ENCODE peak calls at places on chromosomes 7 and 10, in six cellular contexts. D is left cardiac atrium; H is AG04450; F is EH; M is WTC11; X is stimulated activated CD4-positive, alpha-beta T cell treated with anti-CD3 and anti-CD28 coated beads, Interleukin-2, amount 100 ng/mL, for 48 hours. N is an unnamed sample.

GRCh38 chr7:87110778-87111177 is 41.5 kb upstream of the DMTF1 start:
- DNase-seq in D (no peak), H (no peak), F (peak), M (no peak), X (no peak), N (no peak)

GRCh38 chr10:5013385-5013784 is 9.7 kb upstream of the AKR1C2 start:
- DNase-seq in D (no peak), H (no peak), F (no peak), M (no peak), X (no peak), N (no peak)

GRCh38 chr7:43905954-43906326 is 456 bp downstream of the URGCP start:
- DNase-seq in D (peak), H (no peak), F (peak), M (peak), X (no peak), N (no peak)

GRCh38 chr10:89201345-89202032 is 5.6 kb downstream of the CH25H start:
- DNase-seq in D (no peak), H (no peak), F (peak), M (no peak), X (no peak), N (no peak)

GRCh38 chr7:84538268-84538667 is 343.7 kb upstream of the SEMA3A start:
- DNase-seq in D (no peak), H (no peak), F (no peak), M (no peak), X (no peak), N (no peak)

GRCh38 chr10:123109466-123109865 is 26.3 kb upstream of the HMX3 start:
- DNase-seq in D (no peak), H (no peak), F (no peak), M (no peak), X (no peak), N (no peak)

GRCh38 chr7:110386914-110387313 is 704.0 kb upstream of the LRRN3 start:
- DNase-seq in D (no peak), H (peak), F (peak), M (no peak), X (no peak), N (peak)

GRCh38 chr7:149770728-149771127 is 2.7 kb downstream of the ZNF467 start:
- DNase-seq in D (no peak), H (no peak), F (no peak), M (no peak), X (no peak), N (no peak)

GRCh38 chr7:42445691-42446090 is 208.7 kb upstream of the GLI3 start:
- DNase-seq in D (no peak), H (no peak), F (no peak), M (no peak), X (no peak), N (no peak)

GRCh38 chr7:157640144-157640543 is 303.3 kb downstream of the DNAJB6 start:
- DNase-seq in D (no peak), H (no peak), F (no peak), M (no peak), X (no peak), N (no peak)

GRCh38 chr7:127859330-127859729 is 171.9 kb downstream of the LRRC4 start:
- DNase-seq in D (no peak), H (no peak), F (no peak), M (no peak), X (no peak), N (no peak)

GRCh38 chr10:668786-669485 is 20.5 kb downstream of the DIP2C start:
- DNase-seq in D (no peak), H (no peak), F (no peak), M (no peak), X (no peak), N (no peak)

GRCh38 chr7:101402081-101402779 is 39.6 kb downstream of the COL26A1 start:
- DNase-seq in D (no peak), H (no peak), F (peak), M (peak), X (no peak), N (peak)

GRCh38 chr7:49014870-49015269 is 90.5 kb downstream of the CDC14C start:
- DNase-seq in D (no peak), H (no peak), F (no peak), M (no peak), X (no peak), N (no peak)

GRCh38 chr10:119028900-119029612 is 458 bp upstream of the NANOS1 start:
- DNase-seq in D (peak), H (peak), F (peak), M (peak), X (peak), N (no peak)

GRCh38 chr7:139679731-139680594 is 97.8 kb downstream of the HIPK2 start:
- DNase-seq in D (peak), H (no peak), F (peak), M (no peak), X (no peak), N (no peak)

GRCh38 chr10:28087675-28088351 is 88.9 kb upstream of the ODAD2 start:
- DNase-seq in D (no peak), H (peak), F (peak), M (no peak), X (no peak), N (peak)

GRCh38 chr7:131921016-131921415 is 364.6 kb upstream of the PODXL start:
- DNase-seq in D (no peak), H (no peak), F (peak), M (no peak), X (no peak), N (no peak)

GRCh38 chr7:107948645-107949442 is 54.1 kb downstream of the LAMB1 start:
- DNase-seq in D (no peak), H (peak), F (peak), M (no peak), X (no peak), N (no peak)

GRCh38 chr7:118060692-118061091 is 123.3 kb upstream of the LSM8 start:
- DNase-seq in D (no peak), H (no peak), F (no peak), M (no peak), X (no peak), N (no peak)

GRCh38 chr7:141700848-141701371 is 1.1 kb downstream of the DENND11 start:
- DNase-seq in D (no peak), H (no peak), F (peak), M (peak), X (no peak), N (no peak)

GRCh38 chr10:113381906-113382562 is 170.8 kb upstream of the HABP2 start:
- DNase-seq in D (no peak), H (no peak), F (peak), M (no peak), X (no peak), N (no peak)

GRCh38 chr7:148242271-148242801 is 348.2 kb upstream of the C7orf33 start:
- DNase-seq in D (no peak), H (no peak), F (peak), M (peak), X (no peak), N (no peak)

GRCh38 chr7:40244226-40244625 is 109.4 kb downstream of the SUGCT start:
- DNase-seq in D (no peak), H (no peak), F (no peak), M (no peak), X (no peak), N (no peak)

GRCh38 chr10:63713191-63714144 is 192.3 kb downstream of the REEP3 start:
- DNase-seq in D (peak), H (no peak), F (peak), M (peak), X (no peak), N (no peak)

GRCh38 chr10:43627942-43628341 is 20.7 kb downstream of the ZNF32 start:
- DNase-seq in D (no peak), H (no peak), F (no peak), M (no peak), X (no peak), N (no peak)

GRCh38 chr7:11474902-11475585 is 357.0 kb downstream of the THSD7A start:
- DNase-seq in D (no peak), H (no peak), F (no peak), M (no peak), X (no peak), N (no peak)

GRCh38 chr7:103031781-103032180 is 42.8 kb downstream of the FBXL13 start:
- DNase-seq in D (no peak), H (no peak), F (peak), M (no peak), X (no peak), N (no peak)

GRCh38 chr10:100986952-100987684 is at the start of the genes MRPL43 and TWNK:
- DNase-seq in D (peak), H (no peak), F (peak), M (peak), X (peak), N (no peak)

GRCh38 chr7:131859162-131859821 is 302.9 kb upstream of the PODXL start:
- DNase-seq in D (peak), H (peak), F (peak), M (peak), X (peak), N (peak)

GRCh38 chr7:114370177-114370576 is 44.4 kb upstream of the FOXP2 start:
- DNase-seq in D (no peak), H (no peak), F (no peak), M (no peak), X (no peak), N (no peak)

GRCh38 chr7:129252133-129252532 is 27.3 kb downstream of the AHCYL2 start:
- DNase-seq in D (no peak), H (no peak), F (no peak), M (no peak), X (no peak), N (no peak)

GRCh38 chr10:71819479-71819878 is 31.6 kb downstream of the PSAP start:
- DNase-seq in D (no peak), H (no peak), F (no peak), M (no peak), X (no peak), N (no peak)